ENCODE peak calls at places on chromosomes 12 and 14, in four cellular contexts. One of them, this sample, is unnamed.

GRCh38 chr12:25723921-25724491 is 170.9 kb upstream of the LMNTD1 start:
- DNase-seq in stimulated activated naive CD4-positive, alpha-beta T cell: no peak
- DNase-seq in endothelial cell: no peak
- DNase-seq in HCT116: no peak
- DNase-seq in this sample: no peak

GRCh38 chr12:89353823-89354629 is 1.7 kb upstream of the DUSP6 start:
- DNase-seq in stimulated activated naive CD4-positive, alpha-beta T cell: peak
- DNase-seq in endothelial cell: peak
- DNase-seq in HCT116: peak
- DNase-seq in this sample: peak

GRCh38 chr12:63967358-63967757 is 122.9 kb downstream of the SRGAP1 start:
- DNase-seq in stimulated activated naive CD4-positive, alpha-beta T cell: no peak
- DNase-seq in endothelial cell: no peak
- DNase-seq in HCT116: peak
- DNase-seq in this sample: no peak

GRCh38 chr12:112738531-112738930 is 53.0 kb upstream of the RPH3A start:
- DNase-seq in stimulated activated naive CD4-positive, alpha-beta T cell: no peak
- DNase-seq in endothelial cell: no peak
- DNase-seq in HCT116: no peak
- DNase-seq in this sample: no peak

GRCh38 chr12:6443361-6443983 is 1.3 kb upstream of the CD27 start:
- DNase-seq in stimulated activated naive CD4-positive, alpha-beta T cell: no peak
- DNase-seq in endothelial cell: no peak
- DNase-seq in HCT116: no peak
- DNase-seq in this sample: no peak

GRCh38 chr14:56161658-56162057 is 43.4 kb downstream of the PELI2 start:
- DNase-seq in stimulated activated naive CD4-positive, alpha-beta T cell: no peak
- DNase-seq in endothelial cell: no peak
- DNase-seq in HCT116: no peak
- DNase-seq in this sample: no peak

GRCh38 chr12:66367015-66367667 is 64.8 kb downstream of the HELB start:
- DNase-seq in stimulated activated naive CD4-positive, alpha-beta T cell: no peak
- DNase-seq in endothelial cell: no peak
- DNase-seq in HCT116: no peak
- DNase-seq in this sample: no peak

GRCh38 chr12:10620078-10620779 is 6.8 kb upstream of the MAGOHB start:
- DNase-seq in stimulated activated naive CD4-positive, alpha-beta T cell: no peak
- DNase-seq in endothelial cell: no peak
- DNase-seq in HCT116: no peak
- DNase-seq in this sample: no peak

GRCh38 chr14:50659327-50659974 is 8.7 kb downstream of the SAV1 start:
- DNase-seq in stimulated activated naive CD4-positive, alpha-beta T cell: no peak
- DNase-seq in endothelial cell: no peak
- DNase-seq in HCT116: no peak
- DNase-seq in this sample: no peak

GRCh38 chr12:124478416-124478815 is 89.0 kb downstream of the NCOR2 start:
- DNase-seq in stimulated activated naive CD4-positive, alpha-beta T cell: no peak
- DNase-seq in endothelial cell: no peak
- DNase-seq in HCT116: no peak
- DNase-seq in this sample: no peak

GRCh38 chr12:38159092-38159551 is 157.5 kb upstream of the ALG10B start:
- DNase-seq in stimulated activated naive CD4-positive, alpha-beta T cell: no peak
- DNase-seq in endothelial cell: no peak
- DNase-seq in HCT116: no peak
- DNase-seq in this sample: no peak

GRCh38 chr12:76032043-76032981 is 736 bp upstream of the PHLDA1 start:
- DNase-seq in stimulated activated naive CD4-positive, alpha-beta T cell: no peak
- DNase-seq in endothelial cell: peak
- DNase-seq in HCT116: no peak
- DNase-seq in this sample: no peak

GRCh38 chr14:53360821-53361220 is 207.7 kb upstream of the DDHD1 start:
- DNase-seq in stimulated activated naive CD4-positive, alpha-beta T cell: no peak
- DNase-seq in endothelial cell: no peak
- DNase-seq in HCT116: no peak
- DNase-seq in this sample: no peak

GRCh38 chr14:20499108-20499507 is 6.2 kb upstream of the RNASE10 start:
- DNase-seq in stimulated activated naive CD4-positive, alpha-beta T cell: no peak
- DNase-seq in endothelial cell: no peak
- DNase-seq in HCT116: no peak
- DNase-seq in this sample: no peak

GRCh38 chr12:48997719-48998496 is 1.3 kb downstream of the DDN start:
- DNase-seq in stimulated activated naive CD4-positive, alpha-beta T cell: no peak
- DNase-seq in endothelial cell: peak
- DNase-seq in HCT116: no peak
- DNase-seq in this sample: no peak

GRCh38 chr12:70393787-70394519 is 27.9 kb downstream of the KCNMB4 start:
- DNase-seq in stimulated activated naive CD4-positive, alpha-beta T cell: no peak
- DNase-seq in endothelial cell: no peak
- DNase-seq in HCT116: no peak
- DNase-seq in this sample: no peak

GRCh38 chr12:79707830-79708229 is 17.1 kb upstream of the PAWR start:
- DNase-seq in stimulated activated naive CD4-positive, alpha-beta T cell: no peak
- DNase-seq in endothelial cell: no peak
- DNase-seq in HCT116: no peak
- DNase-seq in this sample: no peak

GRCh38 chr14:102848830-102849521 is 71.7 kb downstream of the TRAF3 start:
- DNase-seq in stimulated activated naive CD4-positive, alpha-beta T cell: no peak
- DNase-seq in endothelial cell: no peak
- DNase-seq in HCT116: no peak
- DNase-seq in this sample: no peak

GRCh38 chr12:77725611-77726010 is 105.1 kb upstream of the NAV3 start:
- DNase-seq in stimulated activated naive CD4-positive, alpha-beta T cell: no peak
- DNase-seq in endothelial cell: no peak
- DNase-seq in HCT116: no peak
- DNase-seq in this sample: no peak

GRCh38 chr12:52380271-52380694 is 5.2 kb downstream of the KRT84 start:
- DNase-seq in stimulated activated naive CD4-positive, alpha-beta T cell: no peak
- DNase-seq in endothelial cell: peak
- DNase-seq in HCT116: no peak
- DNase-seq in this sample: no peak

GRCh38 chr12:54126696-54127537 is 61.9 kb downstream of the SMUG1 start:
- DNase-seq in stimulated activated naive CD4-positive, alpha-beta T cell: no peak
- DNase-seq in endothelial cell: peak
- DNase-seq in HCT116: no peak
- DNase-seq in this sample: no peak

GRCh38 chr14:76918751-76919421 is 92.7 kb downstream of the LRRC74A start:
- DNase-seq in stimulated activated naive CD4-positive, alpha-beta T cell: no peak
- DNase-seq in endothelial cell: peak
- DNase-seq in HCT116: peak
- DNase-seq in this sample: no peak